ENCODE peak calls at places on chromosomes 13 and 19, in nine cellular contexts. R is spleen; N is ascending aorta; G is CD4-positive, alpha-beta T cell; M is tibial nerve; U is A549; Q is heart left ventricle; L is cardiac muscle cell; B is Peyer's patch. E is an unnamed sample.

GRCh38 chr19:43078311-43078710 is 4.2 kb downstream of the PSG2 start:
- DNase-seq in N (no peak), L (peak), B (no peak), U (no peak), G (no peak), Q (no peak), M (no peak), R (no peak), E (no peak)

GRCh38 chr19:1173845-1174809 is at the start of gene SBNO2:
- DNase-seq in N (no peak), L (peak), M (peak), U (peak), B (peak), G (peak), R (peak), Q (peak), E (peak)

GRCh38 chr19:57280913-57281425 is 684 bp downstream of the ZNF460 start:
- DNase-seq in B (no peak), N (no peak), L (no peak), U (peak), M (no peak), R (no peak), G (peak), Q (no peak), E (no peak)

GRCh38 chr13:75076476-75076875 is 405.5 kb downstream of the TBC1D4 start:
- DNase-seq in R (no peak), M (no peak), Q (no peak), N (no peak), L (peak), G (no peak), B (no peak), U (no peak), E (no peak)

GRCh38 chr19:18848860-18849661 is 17.3 kb downstream of the UPF1 start:
- DNase-seq in Q (peak), G (no peak), L (peak), R (peak), M (peak), U (no peak), B (peak), N (peak), E (no peak)

GRCh38 chr19:2215281-2215751 is 20.8 kb downstream of the PLEKHJ1 start:
- DNase-seq in B (no peak), U (no peak), M (no peak), G (peak), L (no peak), Q (no peak), R (no peak), N (no peak), E (no peak)

GRCh38 chr13:48586591-48587103 is 53.8 kb upstream of the RCBTB2 start:
- DNase-seq in R (no peak), G (no peak), U (no peak), M (no peak), N (no peak), L (peak), Q (peak), B (no peak), E (no peak)

GRCh38 chr13:109785892-109786450 is 412 bp downstream of the IRS2 start:
- DNase-seq in B (no peak), M (no peak), L (peak), R (no peak), Q (peak), G (no peak), U (no peak), N (no peak), E (no peak)

GRCh38 chr13:101706651-101707050 is 254.2 kb downstream of the ITGBL1 start:
- DNase-seq in N (no peak), B (peak), G (no peak), U (peak), L (peak), M (no peak), R (no peak), Q (no peak), E (no peak)

GRCh38 chr19:3057275-3057714 is 5.0 kb downstream of the TLE5 start:
- DNase-seq in G (no peak), B (no peak), L (peak), U (peak), M (peak), R (peak), N (peak), Q (peak), E (no peak)

GRCh38 chr19:29672933-29673336 is 7.7 kb downstream of the PLEKHF1 start:
- DNase-seq in L (no peak), M (no peak), R (peak), B (peak), G (peak), U (no peak), N (no peak), Q (peak), E (no peak)

GRCh38 chr19:41161903-41162302 is 31.1 kb upstream of the CYP2S1 start:
- DNase-seq in G (no peak), R (no peak), B (no peak), L (no peak), M (no peak), N (no peak), U (no peak), Q (no peak), E (no peak)

GRCh38 chr13:54226866-54227265 is 1198.3 kb downstream of the OLFM4 start:
- DNase-seq in R (no peak), B (no peak), U (no peak), L (no peak), M (no peak), G (no peak), N (no peak), Q (no peak), E (no peak)

GRCh38 chr19:54454781-54455675 is 6.0 kb downstream of the LENG8 start:
- DNase-seq in G (no peak), U (no peak), Q (no peak), R (no peak), B (no peak), M (no peak), N (no peak), L (no peak), E (no peak)

GRCh38 chr19:53980553-53981407 is 10.7 kb upstream of the CACNG6 start:
- DNase-seq in N (no peak), U (peak), B (no peak), G (no peak), Q (no peak), M (no peak), L (peak), R (no peak), E (no peak)

GRCh38 chr13:110405597-110406450 is 98.7 kb downstream of the COL4A2 start:
- DNase-seq in G (no peak), Q (no peak), L (no peak), N (no peak), R (no peak), B (no peak), U (no peak), M (no peak), E (no peak)

GRCh38 chr19:11261902-11262839 is at the start of gene DOCK6:
- DNase-seq in B (peak), Q (peak), U (no peak), R (peak), G (no peak), L (no peak), M (no peak), N (no peak), E (no peak)

GRCh38 chr13:26784704-26785639 is 24.4 kb upstream of the GPR12 start:
- DNase-seq in M (peak), R (peak), B (peak), U (no peak), N (no peak), G (peak), L (no peak), Q (peak), E (no peak)

GRCh38 chr19:41327499-41328156 is 17.7 kb downstream of the CCDC97 start:
- DNase-seq in B (peak), N (no peak), Q (peak), L (peak), R (peak), G (peak), U (no peak), M (no peak), E (no peak)

GRCh38 chr13:32553720-32554119 is 15.1 kb upstream of the N4BP2L2 start:
- DNase-seq in Q (no peak), R (no peak), N (no peak), M (no peak), G (no peak), U (no peak), B (no peak), L (no peak), E (no peak)

GRCh38 chr19:982567-983170 is 1.5 kb upstream of the WDR18 start:
- DNase-seq in G (peak), L (peak), N (no peak), R (peak), Q (peak), U (peak), B (peak), M (peak), E (peak)

GRCh38 chr13:51760592-51760991 is 43.4 kb downstream of the DHRS12 start:
- DNase-seq in M (no peak), U (no peak), N (no peak), B (no peak), G (no peak), Q (no peak), R (no peak), L (no peak), E (no peak)

GRCh38 chr19:46984077-46985010 is 35.3 kb upstream of the NPAS1 start:
- DNase-seq in G (no peak), U (peak), B (no peak), L (peak), N (no peak), Q (peak), M (peak), R (peak), E (no peak)

GRCh38 chr19:16338470-16339360 is 14.1 kb downstream of the KLF2 start:
- DNase-seq in L (peak), Q (peak), M (no peak), N (peak), R (peak), U (peak), G (peak), B (peak), E (no peak)

GRCh38 chr19:7743425-7743841 is 3.9 kb downstream of the CD209 start:
- DNase-seq in R (peak), N (no peak), B (no peak), M (no peak), G (no peak), L (no peak), U (no peak), Q (no peak), E (no peak)

GRCh38 chr19:42634409-42635232 is 39.9 kb upstream of the CEACAM8 start:
- DNase-seq in N (no peak), B (no peak), R (no peak), U (peak), M (peak), G (peak), L (peak), Q (no peak), E (no peak)

GRCh38 chr19:12666305-12667048 is at the start of the genes MAN2B1 and WDR83:
- DNase-seq in R (peak), Q (peak), U (peak), L (peak), G (peak), M (peak), B (peak), N (peak), E (peak)

GRCh38 chr19:1961545-1961878 is 20.5 kb downstream of the CSNK1G2 start:
- DNase-seq in B (no peak), Q (no peak), N (no peak), G (no peak), M (no peak), L (no peak), R (no peak), U (no peak), E (no peak)

GRCh38 chr19:46471116-46471733 is at the start of gene PNMA8A:
- DNase-seq in M (no peak), B (peak), U (peak), Q (peak), L (peak), N (peak), G (no peak), R (peak), E (no peak)

GRCh38 chr13:20430296-20430695 is 95.4 kb downstream of the CRYL1 start:
- DNase-seq in B (no peak), L (no peak), G (no peak), N (no peak), Q (no peak), R (no peak), M (no peak), U (no peak), E (no peak)

GRCh38 chr19:30923096-30923495 is 426.1 kb downstream of the TSHZ3 start:
- DNase-seq in N (no peak), L (no peak), B (no peak), R (no peak), M (no peak), Q (no peak), U (no peak), G (no peak), E (no peak)

GRCh38 chr19:6530385-6531162 is at the start of gene TNFSF9:
- DNase-seq in G (peak), Q (peak), M (peak), R (peak), N (peak), U (peak), B (peak), L (peak), E (peak)
- TF ChIP-seq CTCF in G (no peak), Q (no peak), M (no peak), R (no peak), N (no peak), U (no peak), B (no peak), L (no peak), E (no peak)

GRCh38 chr13:27967736-27968315 is 1.3 kb downstream of the CDX2 start:
- DNase-seq in R (no peak), N (no peak), U (no peak), L (no peak), Q (no peak), M (no peak), B (no peak), G (no peak), E (peak)

GRCh38 chr13:27969073-27969865 is at the start of gene CDX2:
- DNase-seq in Q (no peak), L (no peak), B (peak), R (no peak), M (no peak), U (no peak), N (no peak), G (no peak), E (peak)

GRCh38 chr13:27969866-27970229 is 733 bp upstream of the CDX2 start:
- DNase-seq in N (no peak), Q (no peak), B (no peak), M (no peak), U (no peak), L (no peak), R (no peak), G (no peak), E (no peak)

GRCh38 chr13:27967203-27967735 is 1.8 kb downstream of the CDX2 start:
- DNase-seq in L (no peak), G (no peak), Q (no peak), R (no peak), M (no peak), N (no peak), U (no peak), B (no peak), E (peak)

GRCh38 chr13:27968316-27969072 is 621 bp downstream of the CDX2 start:
- DNase-seq in R (no peak), B (no peak), Q (no peak), G (no peak), U (no peak), M (no peak), L (no peak), N (no peak), E (peak)
- TF ChIP-seq CTCF in R (no peak), B (no peak), Q (no peak), G (no peak), U (no peak), M (no peak), L (no peak), N (no peak), E (no peak)

GRCh38 chr13:23349127-23349897 is 84.2 kb downstream of the SACS start:
- DNase-seq in B (no peak), M (peak), Q (no peak), N (no peak), G (no peak), L (peak), U (no peak), R (no peak), E (no peak)
- TF ChIP-seq CTCF in B (no peak), M (no peak), Q (no peak), N (no peak), G (no peak), L (no peak), U (no peak), R (no peak), E (no peak)

GRCh38 chr13:73286177-73286576 is 227.4 kb downstream of the KLF5 start:
- DNase-seq in B (no peak), U (no peak), N (no peak), M (no peak), G (no peak), Q (no peak), R (no peak), L (no peak), E (no peak)
- TF ChIP-seq CTCF in B (no peak), U (no peak), N (no peak), M (no peak), G (no peak), Q (no peak), R (no peak), L (no peak), E (no peak)

DNA sequence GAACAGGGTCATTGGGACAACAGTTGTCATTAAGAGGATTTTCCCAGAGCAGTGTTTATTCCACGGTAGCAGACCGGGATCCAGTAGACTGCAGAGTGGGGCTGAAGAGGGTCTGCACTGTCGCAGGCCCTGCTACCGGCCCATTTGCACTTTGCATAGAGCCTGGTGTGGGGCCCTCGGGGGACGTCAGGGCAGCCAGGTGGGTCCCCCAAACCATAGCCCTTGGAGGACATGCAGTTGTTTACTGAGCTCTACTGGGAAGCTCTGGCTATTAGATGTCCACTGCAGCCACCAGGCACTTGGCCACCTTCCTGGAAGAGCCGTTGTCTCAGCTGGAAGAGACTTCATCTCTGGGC is 45.8 kb downstream of the SLC7A9 start:
- DNase-seq in U (no peak), B (no peak), N (no peak), Q (no peak), G (no peak), L (no peak), R (no peak), M (no peak), E (no peak)
- TF ChIP-seq CTCF in U (no peak), B (no peak), N (no peak), Q (no peak), G (no peak), L (no peak), R (no peak), M (no peak), E (no peak)

GRCh38 chr19:51564791-51565190 is 6.3 kb upstream of the ZNF175 start:
- DNase-seq in Q (no peak), U (no peak), N (no peak), R (no peak), B (peak), L (no peak), M (no peak), G (no peak), E (no peak)
- TF ChIP-seq CTCF in Q (no peak), U (no peak), N (no peak), R (no peak), B (no peak), L (no peak), M (no peak), G (no peak), E (no peak)

DNA sequence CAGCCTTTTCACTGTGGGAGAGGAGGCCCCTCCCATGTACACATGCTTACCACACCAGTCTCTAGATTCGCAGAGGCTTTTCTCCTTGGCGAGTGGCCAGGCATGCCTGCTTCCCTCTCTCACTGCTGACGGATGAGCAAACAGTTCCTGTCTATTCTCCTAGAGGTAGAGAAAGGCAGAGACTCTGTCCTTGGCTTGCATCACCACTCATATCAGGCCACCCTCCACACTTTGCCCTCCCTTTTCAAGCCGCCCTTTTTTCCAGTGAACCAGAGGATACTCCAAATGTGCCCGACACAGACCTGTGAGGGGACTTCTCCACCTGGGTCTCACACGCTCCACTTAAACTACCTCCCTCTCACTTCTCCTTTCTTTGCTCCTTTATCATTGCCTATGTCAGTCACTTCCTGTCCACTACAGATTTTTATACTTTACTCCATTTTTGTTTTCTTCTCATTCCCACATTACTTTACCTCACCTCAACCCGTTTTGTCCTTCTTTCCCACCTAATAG is 284.6 kb downstream of the DNAJC15 start:
- DNase-seq in R (no peak), N (peak), B (peak), L (peak), G (no peak), Q (peak), M (peak), U (no peak), E (no peak)
- TF ChIP-seq CTCF in R (no peak), N (no peak), B (no peak), L (no peak), G (no peak), Q (no peak), M (no peak), U (no peak), E (no peak)

E was measured in osteocyte.